ENCODE peak calls at places on chromosomes 2 and 18, in seven cellular contexts. One of them, this sample, is unnamed.

GRCh38 chr2:242085941-242086621 is 216.6 kb downstream of the RTP5 start:
- DNase-seq in fibroblast of the aortic adventitia: peak; percentile 55
- DNase-seq in neural progenitor cell: no peak
- DNase-seq in fibroblast of lung: no peak
- DNase-seq in epithelial cell of esophagus: no peak
- DNase-seq in uterus: no peak
- DNase-seq in cardiac muscle cell: peak; percentile 62
- DNase-seq in this sample: peak; percentile 28

GRCh38 chr2:190136825-190137224 is 74.3 kb upstream of the MSTN start:
- DNase-seq in fibroblast of the aortic adventitia: no peak
- DNase-seq in cardiac muscle cell: no peak
- DNase-seq in uterus: no peak
- DNase-seq in epithelial cell of esophagus: no peak
- DNase-seq in fibroblast of lung: no peak
- DNase-seq in neural progenitor cell: no peak
- DNase-seq in this sample: no peak

GRCh38 chr2:164260506-164260905 is 360.8 kb downstream of the GRB14 start:
- DNase-seq in fibroblast of lung: peak; percentile 60
- DNase-seq in epithelial cell of esophagus: peak; percentile 4
- DNase-seq in neural progenitor cell: no peak
- DNase-seq in cardiac muscle cell: peak; percentile 1
- DNase-seq in uterus: no peak
- DNase-seq in fibroblast of the aortic adventitia: peak; percentile 37
- DNase-seq in this sample: no peak

GRCh38 chr2:29425866-29426265 is 310.7 kb downstream of the CLIP4 start:
- DNase-seq in uterus: no peak
- DNase-seq in epithelial cell of esophagus: peak; percentile 9
- DNase-seq in fibroblast of the aortic adventitia: peak; percentile 4
- DNase-seq in neural progenitor cell: no peak
- DNase-seq in cardiac muscle cell: no peak
- DNase-seq in fibroblast of lung: no peak
- DNase-seq in this sample: no peak

GRCh38 chr18:8620845-8621244 is 11.6 kb downstream of the RAB12 start:
- DNase-seq in cardiac muscle cell: no peak
- DNase-seq in fibroblast of lung: no peak
- DNase-seq in uterus: no peak
- DNase-seq in epithelial cell of esophagus: no peak
- DNase-seq in neural progenitor cell: no peak
- DNase-seq in fibroblast of the aortic adventitia: no peak
- DNase-seq in this sample: no peak

GRCh38 chr2:123061534-123061933 is 963.6 kb upstream of the CNTNAP5 start:
- DNase-seq in epithelial cell of esophagus: no peak
- DNase-seq in cardiac muscle cell: no peak
- DNase-seq in fibroblast of lung: no peak
- DNase-seq in fibroblast of the aortic adventitia: no peak
- DNase-seq in neural progenitor cell: peak; percentile 77
- DNase-seq in uterus: no peak
- DNase-seq in this sample: no peak

GRCh38 chr2:175686002-175686401 is 316.1 kb downstream of the LNPK start:
- DNase-seq in epithelial cell of esophagus: no peak
- DNase-seq in fibroblast of lung: no peak
- DNase-seq in fibroblast of the aortic adventitia: no peak
- DNase-seq in uterus: no peak
- DNase-seq in cardiac muscle cell: no peak
- DNase-seq in neural progenitor cell: no peak
- DNase-seq in this sample: no peak

GRCh38 chr2:44869761-44870160 is 71.7 kb upstream of the SIX3 start:
- DNase-seq in uterus: no peak
- DNase-seq in neural progenitor cell: no peak
- DNase-seq in fibroblast of the aortic adventitia: no peak
- DNase-seq in fibroblast of lung: peak; percentile 3
- DNase-seq in cardiac muscle cell: no peak
- DNase-seq in epithelial cell of esophagus: no peak
- DNase-seq in this sample: no peak

GRCh38 chr18:59672125-59672769 is 25.0 kb downstream of the CCBE1 start:
- DNase-seq in cardiac muscle cell: no peak
- DNase-seq in fibroblast of the aortic adventitia: peak; percentile 68
- DNase-seq in epithelial cell of esophagus: peak; percentile 70
- DNase-seq in uterus: no peak
- DNase-seq in neural progenitor cell: no peak
- DNase-seq in fibroblast of lung: peak; percentile 70
- DNase-seq in this sample: no peak

GRCh38 chr2:25894135-25894830 is 16.0 kb upstream of the ASXL2 start:
- DNase-seq in cardiac muscle cell: peak; percentile 77
- DNase-seq in fibroblast of lung: peak; percentile 42
- DNase-seq in neural progenitor cell: no peak
- DNase-seq in fibroblast of the aortic adventitia: peak; percentile 49
- DNase-seq in epithelial cell of esophagus: no peak
- DNase-seq in uterus: no peak
- DNase-seq in this sample: peak; percentile 36

GRCh38 chr18:65754121-65754520 is 3.3 kb downstream of the CDH7 start:
- DNase-seq in uterus: no peak
- DNase-seq in cardiac muscle cell: no peak
- DNase-seq in fibroblast of lung: peak; percentile 44
- DNase-seq in fibroblast of the aortic adventitia: no peak
- DNase-seq in neural progenitor cell: no peak
- DNase-seq in epithelial cell of esophagus: no peak
- DNase-seq in this sample: no peak

GRCh38 chr18:74219056-74219455 is 70.7 kb downstream of the TIMM21 start:
- DNase-seq in epithelial cell of esophagus: peak; percentile 70
- DNase-seq in cardiac muscle cell: peak; percentile 75
- DNase-seq in fibroblast of lung: no peak
- DNase-seq in fibroblast of the aortic adventitia: no peak
- DNase-seq in neural progenitor cell: no peak
- DNase-seq in uterus: no peak
- DNase-seq in this sample: no peak

GRCh38 chr2:101440127-101440738 is 34.7 kb downstream of the RFX8 start:
- DNase-seq in epithelial cell of esophagus: no peak
- DNase-seq in neural progenitor cell: no peak
- DNase-seq in fibroblast of lung: peak; percentile 73
- DNase-seq in uterus: no peak
- DNase-seq in cardiac muscle cell: peak; percentile 90
- DNase-seq in fibroblast of the aortic adventitia: peak; percentile 81
- DNase-seq in this sample: peak; percentile 99

GRCh38 chr18:76633504-76634259 is 138.6 kb upstream of the ZNF516 start:
- DNase-seq in fibroblast of the aortic adventitia: no peak
- DNase-seq in neural progenitor cell: no peak
- DNase-seq in uterus: no peak
- DNase-seq in epithelial cell of esophagus: no peak
- DNase-seq in fibroblast of lung: no peak
- DNase-seq in cardiac muscle cell: no peak
- DNase-seq in this sample: no peak

GRCh38 chr18:4455113-4455811 is at the start of gene DLGAP1:
- DNase-seq in neural progenitor cell: peak; percentile 95
- DNase-seq in cardiac muscle cell: peak; percentile 35
- DNase-seq in epithelial cell of esophagus: peak; percentile 44
- DNase-seq in fibroblast of the aortic adventitia: peak; percentile 2
- DNase-seq in fibroblast of lung: peak; percentile 71
- DNase-seq in uterus: no peak
- DNase-seq in this sample: peak; percentile 38
- H3K4me3 ChIP-seq in neural progenitor cell: peak within 1 kb of the TSS; percentile 82
- H3K4me3 ChIP-seq in cardiac muscle cell: peak within 1 kb of the TSS; percentile 36
- H3K4me3 ChIP-seq in epithelial cell of esophagus: peak within 1 kb of the TSS; percentile 13
- H3K4me3 ChIP-seq in fibroblast of the aortic adventitia: peak within 1 kb of the TSS; percentile 31
- H3K4me3 ChIP-seq in fibroblast of lung: no peak within 1 kb of the TSS
- H3K4me3 ChIP-seq in uterus: peak within 1 kb of the TSS; percentile 20
- H3K4me3 ChIP-seq in this sample: peak within 1 kb of the TSS; percentile 54

DNA sequence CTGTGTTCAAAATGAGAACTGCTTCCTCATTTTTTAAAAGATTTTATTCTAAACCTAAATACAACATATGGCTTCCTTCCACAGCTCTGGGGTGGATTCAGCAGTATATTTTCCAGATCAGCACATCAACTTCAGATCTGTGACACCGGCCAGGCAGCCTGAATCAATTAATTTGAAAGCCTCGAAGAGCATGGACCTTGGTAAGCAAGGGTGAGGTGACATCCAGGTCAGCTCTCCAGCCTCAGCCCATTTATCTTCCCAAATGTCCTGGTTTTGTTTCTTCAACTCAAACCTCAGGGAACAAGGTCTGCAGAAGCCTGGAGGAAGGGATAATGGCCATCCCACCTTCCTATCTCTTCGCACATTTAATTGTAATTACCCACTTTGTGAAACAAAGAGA is 489.2 kb upstream of the NRP2 start:
- DNase-seq in neural progenitor cell: no peak
- DNase-seq in epithelial cell of esophagus: no peak
- DNase-seq in fibroblast of the aortic adventitia: no peak
- DNase-seq in uterus: no peak
- DNase-seq in fibroblast of lung: no peak
- DNase-seq in cardiac muscle cell: no peak
- DNase-seq in this sample: no peak
- TF ChIP-seq CTCF in neural progenitor cell: no peak
- TF ChIP-seq CTCF in epithelial cell of esophagus: no peak
- TF ChIP-seq CTCF in fibroblast of the aortic adventitia: no peak
- TF ChIP-seq CTCF in uterus: no peak
- TF ChIP-seq CTCF in fibroblast of lung: no peak
- TF ChIP-seq CTCF in cardiac muscle cell: no peak
- TF ChIP-seq CTCF in this sample: no peak

DNA sequence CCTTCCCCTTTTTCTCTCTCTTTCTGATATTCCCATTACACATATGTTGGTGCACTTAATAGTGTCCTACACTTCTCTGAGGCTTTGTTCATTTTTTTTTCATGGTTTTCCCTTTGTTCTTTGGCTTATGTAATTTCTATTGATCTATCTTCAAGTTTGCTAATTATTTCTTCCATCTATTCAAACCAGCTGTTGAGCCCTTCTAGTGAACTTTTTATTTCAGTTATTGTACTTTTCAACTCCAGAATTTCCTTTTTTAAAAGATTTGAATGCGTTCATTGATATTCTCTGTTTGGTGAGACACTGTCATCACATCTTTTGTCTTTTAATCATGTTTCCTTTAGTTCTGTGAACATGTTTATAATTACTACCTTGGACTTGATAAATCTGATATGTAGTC is 118.2 kb downstream of the ARHGEF4 start:
- DNase-seq in neural progenitor cell: no peak
- DNase-seq in fibroblast of the aortic adventitia: no peak
- DNase-seq in epithelial cell of esophagus: no peak
- DNase-seq in fibroblast of lung: no peak
- DNase-seq in uterus: no peak
- DNase-seq in cardiac muscle cell: no peak
- DNase-seq in this sample: no peak
- H3K4me3 ChIP-seq in neural progenitor cell: no peak overlapping the region
- H3K4me3 ChIP-seq in fibroblast of the aortic adventitia: no peak overlapping the region
- H3K4me3 ChIP-seq in epithelial cell of esophagus: no peak overlapping the region
- H3K4me3 ChIP-seq in fibroblast of lung: no peak overlapping the region
- H3K4me3 ChIP-seq in uterus: no peak overlapping the region
- H3K4me3 ChIP-seq in cardiac muscle cell: no peak overlapping the region
- H3K4me3 ChIP-seq in this sample: no peak overlapping the region

GRCh38 chr2:858646-859045 is 92.0 kb upstream of the SNTG2 start:
- DNase-seq in uterus: no peak
- DNase-seq in cardiac muscle cell: no peak
- DNase-seq in neural progenitor cell: no peak
- DNase-seq in epithelial cell of esophagus: no peak
- DNase-seq in fibroblast of lung: no peak
- DNase-seq in fibroblast of the aortic adventitia: no peak
- DNase-seq in this sample: no peak
- TF ChIP-seq CTCF in uterus: no peak
- TF ChIP-seq CTCF in cardiac muscle cell: no peak
- TF ChIP-seq CTCF in neural progenitor cell: no peak
- TF ChIP-seq CTCF in epithelial cell of esophagus: no peak
- TF ChIP-seq CTCF in fibroblast of lung: no peak
- TF ChIP-seq CTCF in fibroblast of the aortic adventitia: no peak
- TF ChIP-seq CTCF in this sample: no peak

DNA sequence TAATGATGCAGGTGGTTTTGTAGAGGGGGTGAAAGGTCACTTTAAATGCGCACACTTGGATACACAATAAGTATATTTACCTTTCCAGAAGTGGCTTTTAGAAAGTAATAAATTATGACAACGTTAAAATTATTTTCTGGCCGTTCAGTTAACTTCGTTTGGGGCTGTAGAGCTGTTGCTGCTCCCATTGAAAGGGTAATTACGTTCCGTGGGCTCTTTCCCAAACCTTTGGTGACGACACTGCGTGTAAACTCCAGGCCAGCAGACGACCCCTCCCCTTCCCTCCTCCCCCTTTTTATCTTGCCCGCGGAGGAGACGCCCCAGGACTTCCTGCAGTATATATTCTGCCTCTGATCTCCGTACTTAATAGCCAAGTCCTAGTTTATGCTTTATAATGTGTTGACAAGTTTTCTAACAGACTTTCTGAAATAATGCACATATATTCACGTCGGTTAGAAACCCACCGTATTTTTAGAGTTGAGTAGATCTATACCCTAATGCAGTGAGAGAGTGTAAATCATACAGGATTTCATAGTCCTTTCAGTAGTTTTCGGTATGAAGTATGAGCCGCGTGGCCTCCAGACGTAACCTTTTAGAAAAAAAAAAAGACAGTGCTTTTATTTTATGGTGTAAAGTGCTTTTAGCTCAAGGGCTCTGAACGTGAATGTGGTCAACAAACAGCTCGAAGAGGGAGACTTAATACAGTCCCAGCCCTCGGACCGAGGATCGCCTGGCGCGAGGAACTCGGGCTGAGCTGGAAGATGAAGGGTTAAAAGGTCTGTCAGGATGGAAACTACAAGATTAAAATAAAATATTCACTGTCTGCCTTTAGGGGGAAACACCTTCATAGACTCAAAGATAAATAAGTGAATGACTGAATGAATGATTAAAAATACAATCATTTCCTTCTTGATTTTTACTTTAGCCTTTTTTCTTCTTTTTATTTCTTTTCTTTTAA is 3.8 kb upstream of the BCL11A start:
- DNase-seq in fibroblast of lung: no peak
- DNase-seq in uterus: no peak
- DNase-seq in epithelial cell of esophagus: no peak
- DNase-seq in fibroblast of the aortic adventitia: no peak
- DNase-seq in neural progenitor cell: peak; percentile 48
- DNase-seq in cardiac muscle cell: peak; percentile 15
- DNase-seq in this sample: no peak
- H3K4me3 ChIP-seq in fibroblast of lung: no peak overlapping the region
- H3K4me3 ChIP-seq in uterus: no peak overlapping the region
- H3K4me3 ChIP-seq in epithelial cell of esophagus: peak overlapping the region; percentile 24
- H3K4me3 ChIP-seq in fibroblast of the aortic adventitia: no peak overlapping the region
- H3K4me3 ChIP-seq in neural progenitor cell: peak overlapping the region; percentile 59
- H3K4me3 ChIP-seq in cardiac muscle cell: peak overlapping the region; percentile 12
- H3K4me3 ChIP-seq in this sample: no peak overlapping the region

GRCh38 chr2:60880988-60881932 is at the start of gene REL:
- DNase-seq in fibroblast of lung: peak; percentile 90
- DNase-seq in neural progenitor cell: peak; percentile 97
- DNase-seq in fibroblast of the aortic adventitia: peak; percentile 88
- DNase-seq in cardiac muscle cell: peak; percentile 95
- DNase-seq in epithelial cell of esophagus: peak; percentile 92
- DNase-seq in uterus: peak; percentile 90
- DNase-seq in this sample: peak; percentile 92
- TF ChIP-seq CTCF in fibroblast of lung: peak; percentile 29
- TF ChIP-seq CTCF in neural progenitor cell: peak; percentile 33
- TF ChIP-seq CTCF in fibroblast of the aortic adventitia: peak; percentile 44
- TF ChIP-seq CTCF in cardiac muscle cell: peak; percentile 28
- TF ChIP-seq CTCF in epithelial cell of esophagus: peak; percentile 20
- TF ChIP-seq CTCF in uterus: peak; percentile 17
- TF ChIP-seq CTCF in this sample: peak; percentile 23

GRCh38 chr2:240086563-240086962 is 33.2 kb upstream of the OR6B3 start:
- DNase-seq in fibroblast of lung: no peak
- DNase-seq in neural progenitor cell: no peak
- DNase-seq in fibroblast of the aortic adventitia: no peak
- DNase-seq in cardiac muscle cell: no peak
- DNase-seq in uterus: no peak
- DNase-seq in epithelial cell of esophagus: no peak
- DNase-seq in this sample: no peak

DNA sequence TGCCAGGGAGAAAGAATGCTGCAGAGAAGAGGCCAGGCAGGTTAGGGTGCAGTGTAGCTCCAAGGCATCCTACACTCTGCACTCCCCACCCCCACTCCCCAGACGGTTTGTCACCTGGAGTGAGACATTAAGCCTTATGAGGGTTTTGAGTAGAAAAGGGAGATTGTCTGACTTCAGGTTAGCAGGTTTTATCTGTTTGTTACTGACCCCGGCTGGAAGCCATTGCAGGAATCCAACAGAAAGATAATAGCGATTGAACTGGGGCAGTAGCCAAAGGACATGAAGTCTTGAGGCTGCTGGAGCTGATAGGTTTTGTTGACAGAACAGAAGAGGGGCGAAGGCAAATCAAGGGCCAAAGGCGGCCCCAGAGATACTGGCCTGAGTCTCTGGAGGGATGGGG is 36.0 kb upstream of the OR6B3 start:
- DNase-seq in cardiac muscle cell: no peak
- DNase-seq in fibroblast of the aortic adventitia: no peak
- DNase-seq in neural progenitor cell: no peak
- DNase-seq in epithelial cell of esophagus: peak; percentile 4
- DNase-seq in fibroblast of lung: no peak
- DNase-seq in uterus: no peak
- DNase-seq in this sample: no peak
- H3K4me3 ChIP-seq in cardiac muscle cell: no peak overlapping the region
- H3K4me3 ChIP-seq in fibroblast of the aortic adventitia: no peak overlapping the region
- H3K4me3 ChIP-seq in neural progenitor cell: no peak overlapping the region
- H3K4me3 ChIP-seq in epithelial cell of esophagus: no peak overlapping the region
- H3K4me3 ChIP-seq in fibroblast of lung: no peak overlapping the region
- H3K4me3 ChIP-seq in uterus: no peak overlapping the region
- H3K4me3 ChIP-seq in this sample: no peak overlapping the region

This sample was measured in fibroblast of villous mesenchyme.